ENCODE peak calls at places on chromosome 9, in ten cellular contexts. One of them, this sample, is unnamed.

GRCh38 chr9:16062542-16063240 is 509.8 kb downstream of the CCDC171 start:
- DNase-seq in cardiac muscle cell: no peak
- DNase-seq in dorsolateral prefrontal cortex: no peak
- DNase-seq in activated T-cell treated with anti-CD3 and anti-CD28 coated beads, Interleukin-2, amount 50 U/mL, for 24 hours: no peak
- DNase-seq in GM04504: no peak
- DNase-seq in KBM-7: no peak
- DNase-seq in stimulated activated CD8-positive, alpha-beta memory T cell treated with anti-CD3 and anti-CD28 coated beads, Interleukin-4, amount 100 ng/mL, for 24 hours: no peak
- DNase-seq in left ventricle myocardium inferior: no peak
- DNase-seq in CD4-positive, alpha-beta T cell: no peak
- DNase-seq in heart left ventricle: no peak
- DNase-seq in this sample: peak

GRCh38 chr9:4366649-4367330 is 66.9 kb upstream of the GLIS3 start:
- DNase-seq in left ventricle myocardium inferior: no peak
- DNase-seq in heart left ventricle: peak
- DNase-seq in CD4-positive, alpha-beta T cell: peak
- DNase-seq in activated T-cell treated with anti-CD3 and anti-CD28 coated beads, Interleukin-2, amount 50 U/mL, for 24 hours: peak
- DNase-seq in KBM-7: peak
- DNase-seq in cardiac muscle cell: peak
- DNase-seq in GM04504: peak
- DNase-seq in stimulated activated CD8-positive, alpha-beta memory T cell treated with anti-CD3 and anti-CD28 coated beads, Interleukin-4, amount 100 ng/mL, for 24 hours: no peak
- DNase-seq in dorsolateral prefrontal cortex: peak
- DNase-seq in this sample: no peak

GRCh38 chr9:133477992-133478850 is 678 bp downstream of the SLC2A6 start:
- DNase-seq in heart left ventricle: peak
- DNase-seq in KBM-7: peak
- DNase-seq in left ventricle myocardium inferior: peak
- DNase-seq in activated T-cell treated with anti-CD3 and anti-CD28 coated beads, Interleukin-2, amount 50 U/mL, for 24 hours: no peak
- DNase-seq in GM04504: no peak
- DNase-seq in dorsolateral prefrontal cortex: no peak
- DNase-seq in cardiac muscle cell: no peak
- DNase-seq in CD4-positive, alpha-beta T cell: no peak
- DNase-seq in stimulated activated CD8-positive, alpha-beta memory T cell treated with anti-CD3 and anti-CD28 coated beads, Interleukin-4, amount 100 ng/mL, for 24 hours: no peak
- DNase-seq in this sample: no peak

GRCh38 chr9:38263534-38263933 is 129.0 kb upstream of the ALDH1B1 start:
- DNase-seq in activated T-cell treated with anti-CD3 and anti-CD28 coated beads, Interleukin-2, amount 50 U/mL, for 24 hours: no peak
- DNase-seq in stimulated activated CD8-positive, alpha-beta memory T cell treated with anti-CD3 and anti-CD28 coated beads, Interleukin-4, amount 100 ng/mL, for 24 hours: no peak
- DNase-seq in left ventricle myocardium inferior: no peak
- DNase-seq in CD4-positive, alpha-beta T cell: no peak
- DNase-seq in GM04504: peak
- DNase-seq in KBM-7: no peak
- DNase-seq in heart left ventricle: no peak
- DNase-seq in cardiac muscle cell: no peak
- DNase-seq in dorsolateral prefrontal cortex: no peak
- DNase-seq in this sample: no peak

GRCh38 chr9:89046832-89047231 is 55.6 kb downstream of the S1PR3 start:
- DNase-seq in KBM-7: no peak
- DNase-seq in CD4-positive, alpha-beta T cell: no peak
- DNase-seq in dorsolateral prefrontal cortex: no peak
- DNase-seq in GM04504: no peak
- DNase-seq in stimulated activated CD8-positive, alpha-beta memory T cell treated with anti-CD3 and anti-CD28 coated beads, Interleukin-4, amount 100 ng/mL, for 24 hours: no peak
- DNase-seq in heart left ventricle: no peak
- DNase-seq in cardiac muscle cell: no peak
- DNase-seq in left ventricle myocardium inferior: no peak
- DNase-seq in activated T-cell treated with anti-CD3 and anti-CD28 coated beads, Interleukin-2, amount 50 U/mL, for 24 hours: no peak
- DNase-seq in this sample: no peak

GRCh38 chr9:91583161-91583875 is 159.7 kb upstream of the NFIL3 start:
- DNase-seq in GM04504: no peak
- DNase-seq in heart left ventricle: no peak
- DNase-seq in cardiac muscle cell: no peak
- DNase-seq in dorsolateral prefrontal cortex: no peak
- DNase-seq in stimulated activated CD8-positive, alpha-beta memory T cell treated with anti-CD3 and anti-CD28 coated beads, Interleukin-4, amount 100 ng/mL, for 24 hours: no peak
- DNase-seq in activated T-cell treated with anti-CD3 and anti-CD28 coated beads, Interleukin-2, amount 50 U/mL, for 24 hours: no peak
- DNase-seq in left ventricle myocardium inferior: no peak
- DNase-seq in CD4-positive, alpha-beta T cell: no peak
- DNase-seq in KBM-7: no peak
- DNase-seq in this sample: no peak

GRCh38 chr9:7094052-7094451 is 336.3 kb downstream of the KDM4C start:
- DNase-seq in left ventricle myocardium inferior: no peak
- DNase-seq in CD4-positive, alpha-beta T cell: no peak
- DNase-seq in dorsolateral prefrontal cortex: no peak
- DNase-seq in GM04504: no peak
- DNase-seq in stimulated activated CD8-positive, alpha-beta memory T cell treated with anti-CD3 and anti-CD28 coated beads, Interleukin-4, amount 100 ng/mL, for 24 hours: no peak
- DNase-seq in cardiac muscle cell: peak
- DNase-seq in KBM-7: no peak
- DNase-seq in activated T-cell treated with anti-CD3 and anti-CD28 coated beads, Interleukin-2, amount 50 U/mL, for 24 hours: no peak
- DNase-seq in heart left ventricle: no peak
- DNase-seq in this sample: no peak

GRCh38 chr9:13023498-13023897 is 248.7 kb downstream of the LURAP1L start:
- DNase-seq in left ventricle myocardium inferior: no peak
- DNase-seq in KBM-7: no peak
- DNase-seq in dorsolateral prefrontal cortex: no peak
- DNase-seq in stimulated activated CD8-positive, alpha-beta memory T cell treated with anti-CD3 and anti-CD28 coated beads, Interleukin-4, amount 100 ng/mL, for 24 hours: no peak
- DNase-seq in heart left ventricle: no peak
- DNase-seq in GM04504: no peak
- DNase-seq in cardiac muscle cell: no peak
- DNase-seq in CD4-positive, alpha-beta T cell: no peak
- DNase-seq in activated T-cell treated with anti-CD3 and anti-CD28 coated beads, Interleukin-2, amount 50 U/mL, for 24 hours: no peak
- DNase-seq in this sample: no peak

GRCh38 chr9:107569171-107569570 is 79.6 kb upstream of the KLF4 start:
- DNase-seq in left ventricle myocardium inferior: no peak
- DNase-seq in GM04504: no peak
- DNase-seq in dorsolateral prefrontal cortex: no peak
- DNase-seq in cardiac muscle cell: no peak
- DNase-seq in stimulated activated CD8-positive, alpha-beta memory T cell treated with anti-CD3 and anti-CD28 coated beads, Interleukin-4, amount 100 ng/mL, for 24 hours: no peak
- DNase-seq in CD4-positive, alpha-beta T cell: no peak
- DNase-seq in KBM-7: no peak
- DNase-seq in heart left ventricle: no peak
- DNase-seq in activated T-cell treated with anti-CD3 and anti-CD28 coated beads, Interleukin-2, amount 50 U/mL, for 24 hours: no peak
- DNase-seq in this sample: no peak

GRCh38 chr9:96457266-96457665 is 7.3 kb downstream of the HABP4 start:
- DNase-seq in left ventricle myocardium inferior: no peak
- DNase-seq in GM04504: no peak
- DNase-seq in KBM-7: no peak
- DNase-seq in stimulated activated CD8-positive, alpha-beta memory T cell treated with anti-CD3 and anti-CD28 coated beads, Interleukin-4, amount 100 ng/mL, for 24 hours: no peak
- DNase-seq in heart left ventricle: no peak
- DNase-seq in CD4-positive, alpha-beta T cell: no peak
- DNase-seq in activated T-cell treated with anti-CD3 and anti-CD28 coated beads, Interleukin-2, amount 50 U/mL, for 24 hours: no peak
- DNase-seq in dorsolateral prefrontal cortex: no peak
- DNase-seq in cardiac muscle cell: no peak
- DNase-seq in this sample: no peak

GRCh38 chr9:93028448-93029006 is 30.0 kb upstream of the SUSD3 start:
- DNase-seq in heart left ventricle: no peak
- DNase-seq in dorsolateral prefrontal cortex: no peak
- DNase-seq in CD4-positive, alpha-beta T cell: peak
- DNase-seq in stimulated activated CD8-positive, alpha-beta memory T cell treated with anti-CD3 and anti-CD28 coated beads, Interleukin-4, amount 100 ng/mL, for 24 hours: no peak
- DNase-seq in activated T-cell treated with anti-CD3 and anti-CD28 coated beads, Interleukin-2, amount 50 U/mL, for 24 hours: peak
- DNase-seq in left ventricle myocardium inferior: no peak
- DNase-seq in GM04504: no peak
- DNase-seq in KBM-7: peak
- DNase-seq in cardiac muscle cell: no peak
- DNase-seq in this sample: no peak

GRCh38 chr9:133054966-133055365 is 6.8 kb upstream of the CEL start:
- DNase-seq in GM04504: peak
- DNase-seq in heart left ventricle: peak
- DNase-seq in left ventricle myocardium inferior: peak
- DNase-seq in stimulated activated CD8-positive, alpha-beta memory T cell treated with anti-CD3 and anti-CD28 coated beads, Interleukin-4, amount 100 ng/mL, for 24 hours: no peak
- DNase-seq in activated T-cell treated with anti-CD3 and anti-CD28 coated beads, Interleukin-2, amount 50 U/mL, for 24 hours: no peak
- DNase-seq in dorsolateral prefrontal cortex: peak
- DNase-seq in cardiac muscle cell: peak
- DNase-seq in CD4-positive, alpha-beta T cell: no peak
- DNase-seq in KBM-7: no peak
- DNase-seq in this sample: no peak

This sample was measured in RWPE2.